ENCODE peak calls at places on chromosomes 4 and X, in five cellular contexts. H, E, D, I and J are unnamed samples.

GRCh38 chr4:22670953-22671352 is 21.8 kb upstream of the GBA3 start:
- DNase-seq in H (no peak), E (no peak), D (no peak), I (no peak), J (no peak)

GRCh38 chr4:64777286-64777685 is 368.0 kb upstream of the TECRL start:
- DNase-seq in H (no peak), E (no peak), D (no peak), I (no peak), J (no peak)

GRCh38 chr4:25861951-25862410 is 807 bp downstream of the SEL1L3 start:
- DNase-seq in H (peak), E (no peak), D (no peak), I (peak), J (no peak)

GRCh38 chr4:2689825-2690700 is 66.1 kb downstream of the TNIP2 start:
- DNase-seq in H (no peak), E (no peak), D (peak), I (no peak), J (no peak)

GRCh38 chr4:8854866-8855265 is 16.8 kb downstream of the HMX1 start:
- DNase-seq in H (no peak), E (no peak), D (no peak), I (no peak), J (no peak)

GRCh38 chr4:96993528-96993927 is 1149.7 kb downstream of the STPG2 start:
- DNase-seq in H (no peak), E (no peak), D (no peak), I (no peak), J (no peak)

GRCh38 chr4:121696140-121696640 is 590 bp downstream of the ANXA5 start:
- DNase-seq in H (peak), E (peak), D (peak), I (peak), J (peak)

GRCh38 chrX:113305496-113305895 is 464.9 kb upstream of the AMOT start:
- DNase-seq in H (no peak), E (no peak), D (peak), I (no peak), J (no peak)

GRCh38 chrX:7055386-7056137 is 92.0 kb upstream of the STS start:
- DNase-seq in H (no peak), E (no peak), D (no peak), I (no peak), J (no peak)

GRCh38 chr4:39384563-39384962 is 18.4 kb upstream of the RFC1 start:
- DNase-seq in H (no peak), E (no peak), D (no peak), I (no peak), J (no peak)

GRCh38 chr4:73401412-73401811 is 2.7 kb upstream of the ALB start:
- DNase-seq in H (no peak), E (no peak), D (no peak), I (no peak), J (no peak)

GRCh38 chr4:147480891-147481576 is at the start of gene EDNRA:
- DNase-seq in H (peak), E (no peak), D (no peak), I (no peak), J (no peak)

GRCh38 chrX:2360731-2361130 is 140.0 kb downstream of the DHRSX start:
- DNase-seq in H (no peak), E (no peak), D (no peak), I (no peak), J (no peak)

GRCh38 chr4:38386654-38387188 is 277.3 kb upstream of the KLF3 start:
- DNase-seq in H (no peak), E (no peak), D (no peak), I (no peak), J (no peak)

GRCh38 chrX:83771664-83772063 is 89.3 kb upstream of the CYLC1 start:
- DNase-seq in H (no peak), E (no peak), D (no peak), I (no peak), J (no peak)

GRCh38 chrX:120365320-120365719 is 3.4 kb downstream of the ATP1B4 start:
- DNase-seq in H (no peak), E (no peak), D (no peak), I (peak), J (no peak)

GRCh38 chrX:349702-350101 is 31.1 kb upstream of the GTPBP6 start:
- DNase-seq in H (no peak), E (no peak), D (no peak), I (no peak), J (no peak)

GRCh38 chrX:15664487-15665444 is at the start of gene CLTRN:
- DNase-seq in H (no peak), E (no peak), D (no peak), I (no peak), J (no peak)

GRCh38 chr4:25229804-25230203 is 4.0 kb upstream of the PI4K2B start:
- DNase-seq in H (no peak), E (no peak), D (no peak), I (no peak), J (no peak)

GRCh38 chr4:172061204-172061603 is 248.0 kb downstream of the GALNTL6 start:
- DNase-seq in H (no peak), E (no peak), D (no peak), I (no peak), J (no peak)

GRCh38 chr4:45147866-45148265 is 421.5 kb upstream of the GNPDA2 start:
- DNase-seq in H (no peak), E (no peak), D (no peak), I (no peak), J (no peak)

GRCh38 chr4:37693450-37694190 is 7.4 kb upstream of the RELL1 start:
- DNase-seq in H (peak), E (no peak), D (peak), I (no peak), J (no peak)

GRCh38 chrX:54746928-54747327 is 51.1 kb downstream of the ITIH6 start:
- DNase-seq in H (no peak), E (no peak), D (no peak), I (no peak), J (no peak)

GRCh38 chr4:37767546-37767945 is 58.9 kb upstream of the PGM2 start:
- DNase-seq in H (peak), E (peak), D (peak), I (peak), J (peak)

GRCh38 chr4:140641789-140642439 is 73.2 kb upstream of the UCP1 start:
- DNase-seq in H (no peak), E (no peak), D (no peak), I (no peak), J (no peak)

GRCh38 chrX:15055146-15055930 is 182.1 kb downstream of the MOSPD2 start:
- DNase-seq in H (no peak), E (no peak), D (peak), I (no peak), J (no peak)

GRCh38 chrX:9122504-9123245 is 88.7 kb upstream of the FAM9B start:
- DNase-seq in H (no peak), E (no peak), D (peak), I (no peak), J (no peak)

GRCh38 chr4:141636771-141637460 is 533 bp downstream of the IL15 start:
- DNase-seq in H (peak), E (peak), D (peak), I (peak), J (no peak)

GRCh38 chrX:153595859-153596857 is 2.8 kb downstream of the CCNQ start:
- DNase-seq in H (no peak), E (no peak), D (no peak), I (no peak), J (no peak)

GRCh38 chr4:186628058-186628711 is 72.8 kb upstream of the MTNR1A start:
- DNase-seq in H (no peak), E (no peak), D (no peak), I (no peak), J (no peak)

GRCh38 chr4:36841583-36842326 is 402.8 kb upstream of the NWD2 start:
- DNase-seq in H (no peak), E (no peak), D (peak), I (no peak), J (no peak)

GRCh38 chr4:2796261-2797187 is 3.6 kb downstream of the SH3BP2 start:
- DNase-seq in H (peak), E (no peak), D (peak), I (no peak), J (no peak)

GRCh38 chrX:107000013-107000515 is at the start of gene MORC4:
- DNase-seq in H (peak), E (no peak), D (peak), I (peak), J (peak)

GRCh38 chr4:149781150-149781549 is 34.5 kb downstream of the IQCM start:
- DNase-seq in H (peak), E (no peak), D (peak), I (no peak), J (no peak)

GRCh38 chrX:70669120-70669519 is 224.5 kb downstream of the DLG3 start:
- DNase-seq in H (no peak), E (no peak), D (no peak), I (no peak), J (no peak)